ENCODE peak calls at places on chromosomes 11 and 22, in ten cellular contexts. O is CD4-positive, alpha-beta memory T cell; Y is left lung; Z is pancreas; T is left ventricle myocardium inferior; Q is spleen; I is aorta; H is fibroblast of lung; A is ovary; V is mesendoderm. R is an unnamed sample. For H3K4me1, the result is how much of the 10 kb centered on the place peaks cover.

GRCh38 chr11:101718406-101718805 is 134.6 kb upstream of the TRPC6 start:
- DNase-seq in O (no peak), Y (no peak), Z (no peak), T (no peak), Q (no peak), I (no peak), H (peak), A (no peak), V (no peak), R (no peak)

GRCh38 chr22:38871360-38872171 is 450 bp downstream of the CBX6 start:
- DNase-seq in O (peak), Y (peak), Z (peak), T (no peak), Q (peak), I (no peak), H (no peak), A (peak), V (peak), R (no peak)

GRCh38 chr11:12242071-12242672 is 131.8 kb downstream of the MICAL2 start:
- DNase-seq in O (no peak), Y (no peak), Z (peak), T (no peak), Q (no peak), I (no peak), H (no peak), A (no peak), V (no peak), R (no peak)

GRCh38 chr11:125141686-125142535 is 22.6 kb upstream of the PKNOX2 start:
- DNase-seq in O (peak), Y (peak), Z (peak), T (peak), Q (peak), I (peak), H (peak), A (peak), V (peak), R (peak)

GRCh38 chr11:33063326-33063775 is 24.0 kb downstream of the TCP11L1 start:
- DNase-seq in O (no peak), Y (no peak), Z (no peak), T (no peak), Q (no peak), I (no peak), H (peak), A (no peak), V (no peak), R (no peak)

GRCh38 chr11:91158901-91159537 is 936.2 kb upstream of the CHORDC1 start:
- DNase-seq in O (no peak), Y (no peak), Z (no peak), T (no peak), Q (no peak), I (no peak), H (peak), A (no peak), V (no peak), R (no peak)

GRCh38 chr11:9462172-9462799 is 1.5 kb downstream of the ZNF143 start:
- DNase-seq in O (no peak), Y (no peak), Z (no peak), T (no peak), Q (peak), I (no peak), H (no peak), A (no peak), V (peak), R (no peak)

GRCh38 chr11:82533628-82534353 is 199.9 kb downstream of the FAM181B start:
- DNase-seq in O (no peak), Y (no peak), Z (no peak), T (no peak), Q (no peak), I (no peak), H (no peak), A (no peak), V (peak), R (no peak)

GRCh38 chr11:65576867-65577755 is 1.3 kb downstream of the EHBP1L1 start:
- DNase-seq in O (no peak), Y (peak), Z (peak), T (peak), Q (peak), I (peak), H (peak), A (no peak), V (no peak), R (no peak)

GRCh38 chr11:9096427-9096826 is 5.0 kb upstream of the SCUBE2 start:
- DNase-seq in O (no peak), Y (no peak), Z (no peak), T (no peak), Q (no peak), I (no peak), H (no peak), A (no peak), V (no peak), R (no peak)

GRCh38 chr11:13222285-13222684 is 55.3 kb upstream of the BMAL1 start:
- DNase-seq in O (no peak), Y (no peak), Z (no peak), T (no peak), Q (no peak), I (no peak), H (no peak), A (no peak), V (no peak), R (no peak)

GRCh38 chr11:8269636-8270035 is 6.0 kb upstream of the LMO1 start:
- DNase-seq in O (no peak), Y (no peak), Z (no peak), T (no peak), Q (peak), I (no peak), H (no peak), A (no peak), V (no peak), R (no peak)

GRCh38 chr11:68852628-68853027 is 10.9 kb upstream of the CPT1A start:
- DNase-seq in O (no peak), Y (no peak), Z (no peak), T (no peak), Q (peak), I (no peak), H (no peak), A (no peak), V (no peak), R (no peak)

GRCh38 chr22:45262931-45263789 is 21.6 kb upstream of the UPK3A start:
- DNase-seq in O (no peak), Y (peak), Z (no peak), T (peak), Q (peak), I (peak), H (no peak), A (no peak), V (peak), R (peak)

GRCh38 chr11:86443415-86443814 is 68.7 kb downstream of the CCDC81 start:
- DNase-seq in O (no peak), Y (no peak), Z (no peak), T (no peak), Q (no peak), I (no peak), H (no peak), A (no peak), V (no peak), R (no peak)

GRCh38 chr11:23789938-23790371 is 706.9 kb upstream of the LUZP2 start:
- DNase-seq in O (no peak), Y (no peak), Z (no peak), T (no peak), Q (no peak), I (no peak), H (peak), A (no peak), V (no peak), R (no peak)

GRCh38 chr11:7892751-7893356 is 38.2 kb downstream of the OR10A6 start:
- DNase-seq in O (peak), Y (no peak), Z (no peak), T (no peak), Q (no peak), I (no peak), H (peak), A (no peak), V (peak), R (no peak)

GRCh38 chr11:112364962-112365481 is 104.4 kb upstream of the PLET1 start:
- DNase-seq in O (no peak), Y (no peak), Z (no peak), T (no peak), Q (no peak), I (no peak), H (peak), A (peak), V (no peak), R (peak)

GRCh38 chr22:21013742-21014201 is 1.2 kb upstream of the P2RX6 start:
- DNase-seq in O (no peak), Y (no peak), Z (no peak), T (no peak), Q (no peak), I (no peak), H (no peak), A (no peak), V (no peak), R (no peak)

GRCh38 chr22:49827853-49828598 is at the start of gene BRD1:
- DNase-seq in O (peak), Y (peak), Z (peak), T (peak), Q (peak), I (peak), H (peak), A (peak), V (peak), R (peak)

GRCh38 chr11:35165416-35166368 is 26.7 kb downstream of the CD44 start:
- DNase-seq in O (peak), Y (no peak), Z (no peak), T (no peak), Q (peak), I (peak), H (peak), A (no peak), V (no peak), R (no peak)

GRCh38 chr11:94740975-94741707 is 27.0 kb upstream of the AMOTL1 start:
- DNase-seq in O (no peak), Y (peak), Z (peak), T (no peak), Q (no peak), I (peak), H (peak), A (peak), V (peak), R (peak)

GRCh38 chr22:48137640-48138039 is 1375.2 kb downstream of the TBC1D22A start:
- DNase-seq in O (no peak), Y (no peak), Z (no peak), T (no peak), Q (no peak), I (no peak), H (no peak), A (no peak), V (peak), R (no peak)

GRCh38 chr22:49788492-49788891 is 39.2 kb downstream of the BRD1 start:
- DNase-seq in O (no peak), Y (peak), Z (no peak), T (peak), Q (peak), I (peak), H (peak), A (peak), V (no peak), R (no peak)

GRCh38 chr11:126282742-126283591 is at the start of gene TIRAP:
- DNase-seq in O (peak), Y (peak), Z (peak), T (peak), Q (peak), I (peak), H (peak), A (peak), V (peak), R (peak)

GRCh38 chr22:43706558-43707328 is 105.4 kb downstream of the EFCAB6 start:
- DNase-seq in O (no peak), Y (no peak), Z (no peak), T (no peak), Q (no peak), I (no peak), H (no peak), A (no peak), V (no peak), R (no peak)

GRCh38 chr11:9664276-9665171 is 647 bp downstream of the SWAP70 start:
- DNase-seq in O (peak), Y (peak), Z (peak), T (peak), Q (peak), I (peak), H (peak), A (peak), V (peak), R (peak)

GRCh38 chr11:64035581-64035980 is at the start of gene FLRT1:
- DNase-seq in O (no peak), Y (no peak), Z (no peak), T (no peak), Q (no peak), I (no peak), H (no peak), A (no peak), V (no peak), R (no peak)

GRCh38 chr11:64036081-64037026 is 623 bp downstream of the FLRT1 start:
- DNase-seq in O (no peak), Y (no peak), Z (peak), T (peak), Q (no peak), I (no peak), H (peak), A (peak), V (no peak), R (no peak)

GRCh38 chr11:64032050-64032449 is 3.7 kb upstream of the FLRT1 start:
- DNase-seq in O (no peak), Y (no peak), Z (no peak), T (no peak), Q (no peak), I (no peak), H (no peak), A (no peak), V (no peak), R (no peak)

GRCh38 chr11:64035081-64035524 is 628 bp upstream of the FLRT1 start:
- DNase-seq in O (no peak), Y (no peak), Z (no peak), T (no peak), Q (no peak), I (no peak), H (no peak), A (no peak), V (no peak), R (no peak)

GRCh38 chr11:64034411-64034811 is 1.3 kb upstream of the FLRT1 start:
- DNase-seq in O (no peak), Y (no peak), Z (no peak), T (no peak), Q (no peak), I (no peak), H (no peak), A (no peak), V (peak), R (no peak)
- H3K4me3 ChIP-seq in O (no peak), Y (no peak), Z (no peak), T (no peak), Q (no peak), I (no peak), H (no peak), A (no peak), V (no peak), R (no peak)

GRCh38 chr11:22199243-22199642 is 6.4 kb downstream of the ANO5 start:
- DNase-seq in O (no peak), Y (no peak), Z (no peak), T (no peak), Q (no peak), I (no peak), H (no peak), A (no peak), V (no peak), R (no peak)
- H3K4me1 ChIP-seq in O (under half), Y (under half), Z (under half), T (half or more), Q (under half), I (under half), H (under half), A (under half), V (under half), R (under half)

DNA sequence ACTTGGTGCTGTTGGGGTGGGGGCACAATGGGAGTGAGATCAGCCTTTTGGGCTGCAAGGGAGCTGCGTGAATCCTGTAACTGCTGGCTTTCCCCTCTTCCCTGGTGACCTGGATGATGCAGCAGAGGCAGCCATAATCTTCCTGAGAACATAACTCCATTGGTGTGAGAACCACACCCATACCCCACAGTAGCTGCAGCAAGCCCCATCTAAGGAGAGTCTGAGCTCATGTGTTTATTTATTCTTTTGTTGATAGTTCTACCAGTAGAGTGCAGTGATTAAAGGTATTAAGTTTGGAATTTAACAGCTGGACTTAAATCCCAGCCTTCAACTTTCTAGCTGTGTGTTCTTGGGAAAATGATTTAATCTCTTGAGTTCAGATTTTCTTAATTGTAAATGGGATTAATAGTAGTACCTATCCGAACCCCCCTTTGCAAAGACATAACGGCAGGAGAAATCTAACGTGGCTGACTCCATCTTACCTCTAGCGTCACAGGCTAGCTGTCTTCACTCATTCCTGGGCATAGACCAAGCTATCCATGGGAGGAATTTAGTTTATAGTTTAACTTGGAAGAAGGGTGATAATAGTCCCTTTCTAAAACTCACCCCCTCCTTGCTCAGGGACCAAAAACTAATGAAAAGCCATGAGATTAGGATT is 385.0 kb upstream of the DDI1 start:
- DNase-seq in O (no peak), Y (no peak), Z (no peak), T (no peak), Q (no peak), I (no peak), H (no peak), A (no peak), V (no peak), R (no peak)
- H3K4me3 ChIP-seq in O (no peak), Y (no peak), Z (no peak), T (no peak), Q (no peak), I (no peak), H (no peak), A (no peak), V (no peak), R (no peak)

GRCh38 chr11:117931331-117931950 is 2.2 kb upstream of the TMPRSS13 start:
- DNase-seq in O (no peak), Y (no peak), Z (no peak), T (no peak), Q (peak), I (no peak), H (no peak), A (no peak), V (no peak), R (no peak)
- H3K4me1 ChIP-seq in O (under half), Y (under half), Z (under half), T (under half), Q (under half), I (under half), H (under half), A (under half), V (under half), R (under half)

GRCh38 chr22:29481265-29482000 is 1.4 kb downstream of the NEFH start:
- DNase-seq in O (no peak), Y (no peak), Z (no peak), T (no peak), Q (no peak), I (no peak), H (peak), A (peak), V (peak), R (no peak)

GRCh38 chr22:29478326-29479276 is 1.4 kb upstream of the NEFH start:
- DNase-seq in O (peak), Y (no peak), Z (no peak), T (no peak), Q (no peak), I (no peak), H (no peak), A (peak), V (peak), R (no peak)

GRCh38 chr22:29480512-29481264 is 670 bp downstream of the NEFH start:
- DNase-seq in O (peak), Y (no peak), Z (no peak), T (peak), Q (no peak), I (peak), H (peak), A (peak), V (peak), R (peak)

GRCh38 chr22:29479417-29480261 is at the start of gene NEFH:
- DNase-seq in O (no peak), Y (no peak), Z (no peak), T (no peak), Q (no peak), I (no peak), H (no peak), A (peak), V (no peak), R (peak)

DNA sequence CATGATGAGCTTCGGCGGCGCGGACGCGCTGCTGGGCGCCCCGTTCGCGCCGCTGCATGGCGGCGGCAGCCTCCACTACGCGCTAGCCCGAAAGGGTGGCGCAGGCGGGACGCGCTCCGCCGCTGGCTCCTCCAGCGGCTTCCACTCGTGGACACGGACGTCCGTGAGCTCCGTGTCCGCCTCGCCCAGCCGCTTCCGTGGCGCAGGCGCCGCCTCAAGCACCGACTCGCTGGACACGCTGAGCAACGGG is 169 bp downstream of the NEFH start:
- DNase-seq in O (no peak), Y (no peak), Z (no peak), T (no peak), Q (no peak), I (no peak), H (no peak), A (no peak), V (no peak), R (no peak)
- H3K4me3 ChIP-seq in O (no peak), Y (no peak), Z (no peak), T (peak), Q (no peak), I (no peak), H (no peak), A (peak), V (no peak), R (peak)

GRCh38 chr11:2772544-2773031 is 72.8 kb upstream of the KCNQ1OT1 start:
- DNase-seq in O (no peak), Y (no peak), Z (no peak), T (no peak), Q (peak), I (no peak), H (peak), A (no peak), V (no peak), R (no peak)
- H3K4me1 ChIP-seq in O (under half), Y (under half), Z (under half), T (under half), Q (under half), I (under half), H (under half), A (under half), V (under half), R (under half)

DNA sequence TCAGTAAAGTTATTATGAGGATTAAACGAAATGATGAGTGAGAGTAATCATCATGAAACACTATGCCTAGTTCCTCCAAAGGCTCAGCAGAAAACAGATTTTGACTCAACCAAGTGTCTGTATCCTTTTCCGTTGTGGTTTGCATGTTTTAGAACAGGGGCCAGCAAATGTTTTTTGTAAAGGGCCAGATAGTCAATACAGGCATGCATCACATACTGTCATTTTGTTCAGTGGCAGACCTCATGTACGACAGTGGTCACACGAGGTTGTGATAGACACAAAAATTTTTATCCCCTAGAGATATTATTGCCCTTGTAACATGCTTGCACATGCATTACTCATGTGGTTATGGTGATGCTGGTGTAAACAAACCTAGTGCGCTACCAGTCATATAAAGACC is 81.9 kb upstream of the SLC25A18 start:
- DNase-seq in O (no peak), Y (no peak), Z (no peak), T (no peak), Q (no peak), I (no peak), H (no peak), A (no peak), V (no peak), R (no peak)
- H3K4me3 ChIP-seq in O (no peak), Y (no peak), Z (no peak), T (no peak), Q (no peak), I (no peak), H (no peak), A (no peak), V (no peak), R (no peak)